ENCODE peak calls at places on chromosomes 2 and 18, in four cellular contexts. X is BE2C, E is left ventricle myocardium inferior, Q is spleen. M is an unnamed sample. For H3K4me1, the result is how much of the 10 kb centered on the place peaks cover.

GRCh38 chr2:199932312-199932855 is 21.3 kb downstream of the C2orf69 start:
- DNase-seq in X (no peak), E (no peak), Q (no peak), M (no peak)

GRCh38 chr2:9255416-9255815 is 48.8 kb downstream of the ASAP2 start:
- DNase-seq in X (no peak), E (no peak), Q (no peak), M (no peak)

GRCh38 chr2:205808493-205809121 is 126.3 kb downstream of the NRP2 start:
- DNase-seq in X (no peak), E (no peak), Q (no peak), M (peak)

GRCh38 chr2:197174539-197175094 is 136.0 kb downstream of the ANKRD44 start:
- DNase-seq in X (no peak), E (no peak), Q (no peak), M (no peak)

GRCh38 chr2:36960005-36960675 is 6.2 kb downstream of the STRN start:
- DNase-seq in X (peak), E (no peak), Q (no peak), M (no peak)

GRCh38 chr2:64792995-64793639 is 139.4 kb upstream of the SERTAD2 start:
- DNase-seq in X (no peak), E (no peak), Q (no peak), M (no peak)

GRCh38 chr18:21809725-21810124 is 69.1 kb downstream of the MIB1 start:
- DNase-seq in X (no peak), E (no peak), Q (no peak), M (no peak)

GRCh38 chr2:223537100-223537499 is 65.1 kb downstream of the SCG2 start:
- DNase-seq in X (no peak), E (no peak), Q (no peak), M (no peak)

GRCh38 chr2:216700778-216701177 is 5.4 kb upstream of the IGFBP5 start:
- DNase-seq in X (no peak), E (no peak), Q (no peak), M (no peak)

GRCh38 chr2:29228276-29228675 is 113.1 kb downstream of the CLIP4 start:
- DNase-seq in X (peak), E (no peak), Q (peak), M (no peak)

GRCh38 chr2:10331033-10331701 is 28.5 kb downstream of the HPCAL1 start:
- DNase-seq in X (peak), E (peak), Q (peak), M (peak)

GRCh38 chr2:180231015-180231414 is 223.9 kb upstream of the CWC22 start:
- DNase-seq in X (no peak), E (no peak), Q (no peak), M (no peak)

GRCh38 chr2:160125828-160126227 is 63.4 kb upstream of the PLA2R1 start:
- DNase-seq in X (peak), E (no peak), Q (no peak), M (no peak)

GRCh38 chr2:4903676-4904348 is 788.4 kb upstream of the SOX11 start:
- DNase-seq in X (no peak), E (no peak), Q (no peak), M (no peak)

GRCh38 chr18:36415606-36416005 is 118.1 kb downstream of the FHOD3 start:
- DNase-seq in X (no peak), E (no peak), Q (no peak), M (no peak)

GRCh38 chr2:144198116-144198515 is 321.8 kb downstream of the ZEB2 start:
- DNase-seq in X (no peak), E (no peak), Q (no peak), M (no peak)

GRCh38 chr2:176138526-176139169 is 9.1 kb downstream of the HOXD8 start:
- DNase-seq in X (no peak), E (no peak), Q (peak), M (no peak)

GRCh38 chr2:105795575-105795934 is 50.8 kb downstream of the NCK2 start:
- DNase-seq in X (no peak), E (no peak), Q (no peak), M (no peak)

GRCh38 chr2:26471278-26471677 is 6.6 kb downstream of the OTOF start:
- DNase-seq in X (no peak), E (no peak), Q (peak), M (no peak)

GRCh38 chr2:88159955-88160415 is 10.2 kb upstream of the THNSL2 start:
- DNase-seq in X (peak), E (no peak), Q (no peak), M (no peak)

GRCh38 chr2:55899881-55900280 is 23.7 kb downstream of the EFEMP1 start:
- DNase-seq in X (no peak), E (no peak), Q (no peak), M (no peak)

GRCh38 chr2:75047189-75047812 is 88.9 kb downstream of the POLE4 start:
- DNase-seq in X (no peak), E (no peak), Q (no peak), M (no peak)

GRCh38 chr2:74197983-74198460 is 393 bp upstream of the MTHFD2 start:
- DNase-seq in X (peak), E (no peak), Q (no peak), M (no peak)

GRCh38 chr2:118970396-118971135 is 28.6 kb downstream of the MARCO start:
- DNase-seq in X (no peak), E (peak), Q (no peak), M (no peak)

GRCh38 chr2:230849633-230850357 is 14.9 kb upstream of the ITM2C start:
- DNase-seq in X (no peak), E (peak), Q (peak), M (peak)

GRCh38 chr2:143481728-143482127 is 352.5 kb downstream of the ARHGAP15 start:
- DNase-seq in X (no peak), E (no peak), Q (no peak), M (no peak)

GRCh38 chr18:3593381-3593903 is 143.5 kb downstream of the TGIF1 start:
- DNase-seq in X (peak), E (no peak), Q (no peak), M (no peak)

GRCh38 chr18:36711813-36712444 is 116.9 kb downstream of the TPGS2 start:
- DNase-seq in X (peak), E (peak), Q (no peak), M (no peak)

GRCh38 chr2:13114391-13114790 is 397.7 kb downstream of the TRIB2 start:
- DNase-seq in X (peak), E (no peak), Q (no peak), M (no peak)

GRCh38 chr2:47050762-47051161 is 104.3 kb downstream of the STPG4 start:
- DNase-seq in X (no peak), E (no peak), Q (no peak), M (no peak)

GRCh38 chr2:20439193-20439475 is 7.7 kb upstream of the RHOB start:
- DNase-seq in X (no peak), E (no peak), Q (no peak), M (no peak)
- H3K4me3 ChIP-seq in X (no peak), E (no peak), Q (no peak), M (no peak)

GRCh38 chr18:26185267-26185666 is 41.0 kb upstream of the TAF4B start:
- DNase-seq in X (no peak), E (no peak), Q (no peak), M (no peak)
- H3K4me1 ChIP-seq in X (under half), E (under half), Q (under half), M (under half)

GRCh38 chr2:161709428-161709827 is 85.2 kb downstream of the SLC4A10 start:
- DNase-seq in X (no peak), E (no peak), Q (no peak), M (no peak)
- H3K4me3 ChIP-seq in X (no peak), E (no peak), Q (no peak), M (no peak)

DNA sequence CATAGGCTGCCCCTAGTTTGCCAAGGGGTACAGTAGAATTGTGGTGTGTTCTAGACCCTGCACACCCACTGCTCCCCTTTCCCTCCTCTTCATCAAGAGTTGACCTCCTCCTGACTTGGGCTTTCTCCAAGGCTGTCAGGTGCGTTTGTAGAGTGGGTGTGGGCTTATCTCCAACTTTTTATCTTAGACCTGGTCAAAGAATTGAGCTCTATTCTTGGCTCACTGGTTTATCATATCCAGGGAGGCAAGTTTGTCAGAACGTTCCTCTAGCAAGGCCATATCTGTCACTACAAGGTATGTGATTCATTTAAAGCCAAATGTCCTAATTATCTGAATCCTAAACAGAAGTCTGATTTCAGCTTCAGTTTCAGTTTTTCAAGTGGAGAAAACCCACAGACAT is 117.2 kb upstream of the MGAT5 start:
- DNase-seq in X (no peak), E (no peak), Q (no peak), M (no peak)
- H3K4me1 ChIP-seq in X (under half), E (half or more), Q (half or more), M (under half)

GRCh38 chr18:78982186-78982585 is 2.6 kb downstream of the SALL3 start:
- DNase-seq in X (no peak), E (no peak), Q (no peak), M (no peak)
- H3K4me3 ChIP-seq in X (no peak), E (no peak), Q (no peak), M (no peak)

GRCh38 chr2:241901018-241901380 is 31.5 kb downstream of the RTP5 start:
- DNase-seq in X (no peak), E (no peak), Q (peak), M (no peak)
- H3K4me1 ChIP-seq in X (under half), E (under half), Q (under half), M (under half)

DNA sequence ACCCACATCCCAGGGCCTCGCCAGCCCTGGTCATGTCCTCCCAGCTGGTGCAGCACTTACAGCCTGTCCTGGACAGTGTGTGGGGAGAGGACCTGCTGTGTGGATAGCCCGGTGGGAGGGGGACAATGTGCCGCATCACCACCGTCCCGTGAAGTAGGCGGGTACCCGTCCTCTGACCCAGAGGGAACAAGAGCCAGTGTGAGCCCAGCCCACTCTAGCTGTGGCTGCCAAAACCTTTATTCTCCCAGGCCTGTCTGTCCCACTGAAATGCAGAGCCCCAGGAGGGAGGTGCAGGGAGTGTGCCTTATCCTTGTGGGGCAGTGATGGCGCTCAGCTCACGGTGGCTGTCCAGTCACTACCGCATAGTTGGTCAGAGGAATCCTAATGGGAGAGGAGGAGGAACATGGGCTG is 1.7 kb downstream of the TRAF3IP1 start:
- DNase-seq in X (no peak), E (no peak), Q (no peak), M (no peak)
- H3K4me3 ChIP-seq in X (no peak), E (peak), Q (no peak), M (no peak)